ENCODE peak calls at places on chromosome 6, in eight cellular contexts. W, S, K, Q, M, C, F and N are unnamed samples.

GRCh38 chr6:72746276-72746675 is 124.4 kb downstream of the KCNQ5 start:
- DNase-seq in C (no peak), F (no peak), W (no peak), Q (no peak), M (no peak), S (no peak), K (no peak), N (peak)

GRCh38 chr6:140602431-140602836 is 1228.0 kb upstream of the CITED2 start:
- DNase-seq in F (no peak), S (no peak), K (no peak), C (no peak), M (no peak), W (no peak), Q (no peak), N (no peak)

GRCh38 chr6:81878479-81878878 is 126.0 kb upstream of the TENT5A start:
- DNase-seq in K (no peak), C (no peak), S (no peak), M (no peak), Q (no peak), F (no peak), W (no peak), N (peak)

GRCh38 chr6:138026342-138026741 is 80.9 kb downstream of the PERP start:
- DNase-seq in Q (no peak), M (no peak), F (no peak), K (no peak), C (no peak), S (no peak), W (no peak), N (peak)

GRCh38 chr6:126195625-126196236 is 144.2 kb upstream of the CENPW start:
- DNase-seq in M (no peak), K (no peak), F (no peak), Q (no peak), S (no peak), C (no peak), W (no peak), N (peak)

GRCh38 chr6:169160855-169161560 is 92.6 kb downstream of the THBS2 start:
- DNase-seq in S (no peak), M (no peak), C (no peak), W (peak), F (no peak), Q (no peak), K (no peak), N (no peak)

GRCh38 chr6:111737065-111737521 is 131.4 kb upstream of the TRAF3IP2 start:
- DNase-seq in M (no peak), S (no peak), C (no peak), K (no peak), W (peak), F (no peak), Q (no peak), N (peak)

GRCh38 chr6:125363360-125364121 is 61.8 kb upstream of the HDDC2 start:
- DNase-seq in M (peak), S (no peak), K (no peak), W (no peak), C (no peak), Q (peak), F (no peak), N (peak)

GRCh38 chr6:134111062-134111677 is 58.7 kb upstream of the SLC2A12 start:
- DNase-seq in Q (no peak), C (no peak), F (peak), S (peak), M (no peak), W (peak), K (peak), N (peak)

GRCh38 chr6:78916411-78916810 is 49.1 kb downstream of the IRAK1BP1 start:
- DNase-seq in C (no peak), Q (no peak), W (no peak), K (no peak), M (no peak), F (no peak), S (no peak), N (no peak)

GRCh38 chr6:11231564-11232176 is 798 bp downstream of the NEDD9 start:
- DNase-seq in C (no peak), M (no peak), S (no peak), Q (no peak), K (no peak), W (no peak), F (no peak), N (no peak)

GRCh38 chr6:109239192-109239917 is 142.9 kb downstream of the CD164 start:
- DNase-seq in F (no peak), Q (no peak), M (no peak), C (no peak), S (no peak), W (no peak), K (no peak), N (peak)

GRCh38 chr6:166494757-166495486 is 91.6 kb downstream of the RAMACL start:
- DNase-seq in S (no peak), W (no peak), F (no peak), K (no peak), C (no peak), Q (no peak), M (no peak), N (no peak)

GRCh38 chr6:169019727-169020491 is 233.7 kb downstream of the THBS2 start:
- DNase-seq in S (no peak), Q (no peak), M (no peak), W (no peak), C (no peak), K (no peak), F (peak), N (peak)

GRCh38 chr6:98633886-98634285 is 200.5 kb upstream of the POU3F2 start:
- DNase-seq in W (no peak), F (no peak), C (no peak), S (no peak), K (no peak), M (no peak), Q (no peak), N (no peak)

GRCh38 chr6:150894935-150895686 is 29.6 kb downstream of the MTHFD1L start:
- DNase-seq in K (no peak), M (peak), Q (no peak), W (peak), F (no peak), C (no peak), S (peak), N (peak)

GRCh38 chr6:54850061-54850460 is 3.5 kb downstream of the FAM83B start:
- DNase-seq in C (no peak), F (no peak), Q (no peak), M (no peak), S (no peak), K (no peak), W (no peak), N (peak)

GRCh38 chr6:14092861-14093789 is 24.4 kb upstream of the CD83 start:
- DNase-seq in M (no peak), Q (peak), S (no peak), F (no peak), K (no peak), C (no peak), W (no peak), N (peak)